ENCODE peak calls at places on chromosome 20, in four cellular contexts. U is kidney tubule cell, L is H54, G is cardiac fibroblast. C is an unnamed sample.

GRCh38 chr20:23437126-23437894 is 2.2 kb upstream of the CSTL1 start:
- DNase-seq in U (no peak), L (no peak), G (no peak), C (no peak)

GRCh38 chr20:54535045-54535444 is 59.7 kb downstream of the DOK5 start:
- DNase-seq in G (no peak), L (no peak), U (no peak), C (no peak)

GRCh38 chr20:50574108-50574507 is 63.9 kb downstream of the PTPN1 start:
- DNase-seq in U (no peak), G (no peak), L (no peak), C (no peak)

GRCh38 chr20:45306431-45306982 is at the start of gene RBPJL:
- DNase-seq in G (no peak), U (no peak), L (no peak), C (peak)

GRCh38 chr20:21713901-21714296 is 8.4 kb downstream of the PAX1 start:
- DNase-seq in G (no peak), L (no peak), U (no peak), C (no peak)

GRCh38 chr20:62473717-62474584 is 1.8 kb downstream of the GATA5 start:
- DNase-seq in U (no peak), L (no peak), G (no peak), C (no peak)

GRCh38 chr20:61218886-61219480 is 33.1 kb upstream of the CDH4 start:
- DNase-seq in G (peak), U (peak), L (no peak), C (no peak)

GRCh38 chr20:56400001-56400640 is 7.7 kb downstream of the CSTF1 start:
- DNase-seq in L (no peak), G (peak), U (peak), C (peak)

GRCh38 chr20:34948030-34948429 is 7.6 kb downstream of the GSS start:
- DNase-seq in G (peak), U (peak), L (peak), C (no peak)

GRCh38 chr20:22689246-22689645 is 104.9 kb upstream of the FOXA2 start:
- DNase-seq in G (no peak), L (no peak), U (no peak), C (no peak)

GRCh38 chr20:57405236-57406016 is 14.2 kb downstream of the RBM38 start:
- DNase-seq in U (no peak), G (no peak), L (no peak), C (no peak)

GRCh38 chr20:37315293-37316110 is 26.0 kb downstream of the MANBAL start:
- DNase-seq in L (no peak), G (peak), U (peak), C (no peak)

GRCh38 chr20:25058797-25059486 is 1.0 kb upstream of the ACSS1 start:
- DNase-seq in G (no peak), U (no peak), L (no peak), C (no peak)

GRCh38 chr20:21941941-21942805 is 236.7 kb downstream of the PAX1 start:
- DNase-seq in L (no peak), U (no peak), G (no peak), C (no peak)

GRCh38 chr20:4776079-4776630 is 54.4 kb downstream of the PRND start:
- DNase-seq in L (no peak), U (no peak), G (no peak), C (no peak)

GRCh38 chr20:48682529-48683385 is 145.0 kb downstream of the PREX1 start:
- DNase-seq in L (peak), U (peak), G (peak), C (no peak)

GRCh38 chr20:41095110-41095969 is 42.0 kb upstream of the PLCG1 start:
- DNase-seq in G (peak), U (peak), L (peak), C (peak)

GRCh38 chr20:36542019-36542488 is 735 bp downstream of the MYL9 start:
- DNase-seq in U (peak), L (peak), G (peak), C (no peak)

GRCh38 chr20:54090230-54091119 is 20.1 kb upstream of the BCAS1 start:
- DNase-seq in U (no peak), L (no peak), G (no peak), C (no peak)

GRCh38 chr20:58086763-58087566 is 141.5 kb downstream of the ANKRD60 start:
- DNase-seq in G (peak), U (peak), L (peak), C (no peak)

GRCh38 chr20:10781526-10781925 is 107.7 kb upstream of the JAG1 start:
- DNase-seq in L (no peak), G (no peak), U (no peak), C (no peak)

GRCh38 chr20:825710-826421 is 7.6 kb upstream of the FAM110A start:
- DNase-seq in U (no peak), L (no peak), G (peak), C (no peak)

GRCh38 chr20:56358070-56358469 is 704 bp upstream of the FAM210B start:
- DNase-seq in G (no peak), U (no peak), L (no peak), C (no peak)

GRCh38 chr20:58633161-58634035 is 17.7 kb upstream of the STX16 start:
- DNase-seq in L (no peak), U (no peak), G (no peak), C (no peak)

GRCh38 chr20:50728981-50729874 is 2.2 kb upstream of the PARD6B start:
- DNase-seq in L (no peak), G (peak), U (peak), C (no peak)

C was measured in CD4-positive, alpha-beta T cell.